ENCODE peak calls at places on chromosomes 2 and 18, in four cellular contexts. L, I, Q and F are unnamed samples.

GRCh38 chr2:143968860-143969259 is 551.1 kb downstream of the ZEB2 start:
- DNase-seq in I (no peak), L (no peak), Q (no peak), F (no peak)

GRCh38 chr2:127107622-127107999 is 657 bp upstream of the BIN1 start:
- DNase-seq in I (no peak), Q (no peak), L (peak), F (no peak)

GRCh38 chr2:95025406-95026319 is at the start of gene MAL:
- DNase-seq in L (no peak), Q (peak), I (no peak), F (no peak)

GRCh38 chr2:33022989-33023731 is 76.4 kb downstream of the LTBP1 start:
- DNase-seq in Q (peak), L (no peak), I (peak), F (no peak)

GRCh38 chr2:60840880-60841279 is 40.5 kb upstream of the REL start:
- DNase-seq in L (no peak), I (no peak), Q (no peak), F (peak)

GRCh38 chr2:182625814-182626213 is 90.2 kb upstream of the DNAJC10 start:
- DNase-seq in I (no peak), Q (no peak), L (no peak), F (no peak)

GRCh38 chr2:31108887-31109286 is 29.4 kb downstream of the GALNT14 start:
- DNase-seq in Q (no peak), L (no peak), I (no peak), F (no peak)

GRCh38 chr2:174699993-174700766 is 64.1 kb downstream of the CHRNA1 start:
- DNase-seq in I (peak), L (peak), Q (peak), F (no peak)

GRCh38 chr2:223262946-223263345 is 211.0 kb downstream of the KCNE4 start:
- DNase-seq in Q (no peak), I (no peak), L (no peak), F (no peak)

GRCh38 chr2:74860521-74860920 is 26.6 kb downstream of the HK2 start:
- DNase-seq in L (no peak), I (no peak), Q (no peak), F (no peak)

GRCh38 chr2:177143444-177143843 is 69.2 kb upstream of the HNRNPA3 start:
- DNase-seq in I (no peak), L (peak), Q (no peak), F (no peak)

GRCh38 chr2:42007596-42007995 is 40.2 kb upstream of the PKDCC start:
- DNase-seq in I (no peak), L (no peak), Q (no peak), F (no peak)

GRCh38 chr2:42844901-42845685 is 52.7 kb upstream of the HAAO start:
- DNase-seq in I (no peak), L (peak), Q (no peak), F (no peak)

GRCh38 chr2:130327703-130328527 is 14.8 kb upstream of the IMP4 start:
- DNase-seq in Q (peak), I (peak), L (no peak), F (no peak)

GRCh38 chr2:191312662-191313061 is 67.5 kb downstream of the MYO1B start:
- DNase-seq in L (no peak), Q (no peak), I (no peak), F (no peak)

GRCh38 chr2:98020992-98021713 is 25.4 kb upstream of the TMEM131 start:
- DNase-seq in Q (no peak), I (no peak), L (no peak), F (no peak)

GRCh38 chr18:2589345-2590060 is 18.1 kb downstream of the NDC80 start:
- DNase-seq in I (peak), L (no peak), Q (no peak), F (no peak)

GRCh38 chr18:57441395-57441794 is 6.2 kb downstream of the ONECUT2 start:
- DNase-seq in L (no peak), I (no peak), Q (no peak), F (no peak)

GRCh38 chr2:46062637-46063412 is 234.4 kb upstream of the EPAS1 start:
- DNase-seq in Q (peak), I (peak), L (peak), F (no peak)

GRCh38 chr2:217360781-217361485 is 501.1 kb upstream of the TNP1 start:
- DNase-seq in I (no peak), Q (no peak), L (no peak), F (no peak)

GRCh38 chr2:151931030-151931611 is 102.9 kb upstream of the ARL5A start:
- DNase-seq in I (no peak), L (no peak), Q (no peak), F (no peak)

GRCh38 chr2:183881978-183882377 is 716.4 kb upstream of the ZNF804A start:
- DNase-seq in L (no peak), Q (no peak), I (no peak), F (no peak)

GRCh38 chr2:20560891-20561702 is 89.8 kb downstream of the HS1BP3 start:
- DNase-seq in I (no peak), L (no peak), Q (no peak), F (no peak)

GRCh38 chr18:12934454-12935071 is 13.2 kb upstream of the SEH1L start:
- DNase-seq in L (peak), Q (peak), I (peak), F (peak)

GRCh38 chr2:145845207-145845894 is 1325.4 kb upstream of the ZEB2 start:
- DNase-seq in Q (no peak), L (no peak), I (peak), F (no peak)

GRCh38 chr18:69974365-69974764 is 26.7 kb upstream of the CD226 start:
- DNase-seq in Q (no peak), L (no peak), I (peak), F (no peak)

GRCh38 chr18:49814147-49814499 is 790 bp upstream of the ACAA2 start:
- DNase-seq in L (peak), Q (peak), I (peak), F (no peak)

GRCh38 chr2:20617892-20618467 is 32.9 kb downstream of the HS1BP3 start:
- DNase-seq in L (peak), I (peak), Q (peak), F (no peak)

GRCh38 chr2:197847666-197848401 is 43.4 kb downstream of the PLCL1 start:
- DNase-seq in Q (no peak), L (no peak), I (no peak), F (no peak)

GRCh38 chr2:202337706-202338346 is 38.3 kb upstream of the BMPR2 start:
- DNase-seq in I (no peak), Q (no peak), L (no peak), F (no peak)

GRCh38 chr2:55054476-55054875 is 4.2 kb upstream of the RTN4 start:
- DNase-seq in I (no peak), Q (no peak), L (no peak), F (no peak)

GRCh38 chr2:232043966-232044365 is 82.5 kb downstream of the DIS3L2 start:
- DNase-seq in Q (no peak), I (no peak), L (no peak), F (no peak)

GRCh38 chr2:118878531-118879149 is 31.2 kb upstream of the EN1 start:
- DNase-seq in I (no peak), L (no peak), Q (no peak), F (no peak)

GRCh38 chr2:69214898-69215297 is 172.1 kb downstream of the GFPT1 start:
- DNase-seq in Q (no peak), L (no peak), I (peak), F (no peak)

GRCh38 chr18:58894937-58895336 is 30.3 kb downstream of the ZNF532 start:
- DNase-seq in Q (no peak), L (no peak), I (no peak), F (no peak)

GRCh38 chr2:206392118-206392517 is 51.2 kb upstream of the ADAM23 start:
- DNase-seq in L (peak), Q (peak), I (peak), F (no peak)

DNA sequence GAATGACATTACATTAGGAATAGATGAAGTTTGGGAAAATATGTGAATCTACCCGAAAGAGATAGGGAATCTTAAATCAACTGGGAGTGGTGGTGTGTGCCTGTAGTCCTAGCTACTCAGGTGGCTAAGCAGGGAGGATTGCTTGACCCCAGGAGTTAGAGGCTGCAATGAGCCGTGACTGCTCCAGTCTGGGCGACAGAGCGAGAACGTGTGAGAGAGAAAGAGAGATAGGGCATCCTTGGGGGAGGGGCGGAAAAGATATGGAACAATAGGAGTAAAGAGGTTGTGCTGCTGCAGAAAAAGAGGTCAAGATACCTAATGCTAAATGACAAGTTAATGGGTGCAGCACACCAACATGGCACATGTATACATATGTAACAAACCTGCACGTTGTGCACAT is 47.1 kb upstream of the ADAM23 start:
- DNase-seq in Q (no peak), L (no peak), I (no peak), F (no peak)
- TF ChIP-seq FOXK2 in Q (no peak), L (no peak), I (no peak), F (no peak)

GRCh38 chr2:128494640-128495321 is 176.1 kb upstream of the HS6ST1 start:
- DNase-seq in I (no peak), L (no peak), Q (no peak), F (no peak)
- TF ChIP-seq FOXK2 in I (no peak), L (no peak), Q (no peak), F (no peak)

DNA sequence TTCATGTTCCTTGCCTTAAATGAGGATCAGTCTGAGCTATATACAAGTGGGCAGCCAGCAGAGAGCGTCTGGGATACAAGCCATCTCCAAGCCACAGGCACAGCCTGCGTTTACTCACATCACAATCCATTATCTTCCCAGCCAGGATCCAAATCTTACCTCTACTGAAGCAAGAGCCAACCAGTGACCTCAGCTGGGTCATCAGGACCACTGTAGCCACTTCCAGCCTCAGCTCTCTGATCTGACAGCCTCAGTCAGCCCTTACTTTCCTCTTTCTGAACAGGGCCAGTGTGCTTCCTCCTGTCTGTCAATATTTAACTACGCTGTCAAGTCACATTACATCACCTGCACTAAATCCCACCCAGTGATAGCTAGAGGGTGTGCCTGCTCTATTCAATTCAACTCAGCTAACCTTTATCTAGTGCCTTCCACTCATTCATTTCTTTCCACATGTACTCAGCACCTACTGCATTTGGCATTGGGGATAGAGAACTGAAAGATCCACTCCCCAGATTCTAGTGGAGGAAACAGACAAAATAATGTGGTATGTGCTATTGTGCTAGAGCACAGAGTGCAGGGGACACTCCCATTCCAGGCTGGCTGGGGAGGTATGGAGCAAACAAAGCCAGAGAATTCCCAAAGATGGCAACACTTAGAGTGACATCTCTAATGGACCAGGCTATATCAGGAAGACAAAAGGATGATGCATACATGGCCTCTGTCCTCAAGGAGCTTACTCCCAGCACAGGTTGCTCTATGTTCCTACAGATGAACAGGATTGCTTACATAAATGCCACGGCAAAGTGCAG is 146.5 kb downstream of the NCKAP5 start:
- DNase-seq in I (peak), Q (no peak), L (peak), F (peak)
- TF ChIP-seq FOXK2 in I (no peak), Q (no peak), L (no peak), F (no peak)

DNA sequence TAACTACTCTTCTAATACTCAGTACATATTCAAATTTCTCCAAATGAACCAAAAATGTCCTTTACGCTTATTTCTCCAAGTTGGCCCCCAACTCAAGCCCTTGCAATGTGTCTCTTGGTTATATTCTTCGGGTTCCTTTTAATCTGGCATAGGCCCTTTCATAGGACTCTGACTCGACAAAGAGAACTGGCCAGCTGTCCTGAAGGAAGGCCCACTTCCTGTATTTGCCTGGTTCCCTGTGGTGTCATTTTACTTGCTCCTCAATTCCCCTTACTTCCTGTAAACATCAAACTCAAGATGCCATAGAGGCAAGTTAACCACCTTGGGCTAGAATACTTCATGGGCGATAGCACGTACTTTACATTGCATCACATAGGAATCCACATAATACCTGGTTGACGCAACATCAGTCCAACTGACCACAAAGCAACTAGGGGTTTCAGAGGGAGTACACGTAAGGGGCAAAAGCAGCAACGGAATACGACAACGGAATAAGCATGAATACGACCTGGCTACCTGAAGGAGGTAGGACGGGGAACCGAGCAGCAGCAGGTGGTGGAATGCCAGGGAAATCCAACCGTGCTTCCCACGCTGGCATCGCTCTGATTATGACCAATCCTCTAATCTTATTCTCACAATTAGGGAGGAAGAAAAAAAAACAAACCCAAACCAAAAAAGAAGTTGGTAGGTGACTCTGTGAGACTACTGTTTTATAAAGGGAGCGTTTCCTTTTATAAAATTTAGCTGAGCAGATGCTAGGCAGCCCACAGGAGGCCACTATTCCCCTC is 823 bp upstream of the GORASP2 start:
- DNase-seq in L (peak), Q (no peak), I (peak), F (no peak)
- TF ChIP-seq FOXK2 in L (no peak), Q (peak), I (peak), F (no peak)

GRCh38 chr2:199100326-199101110 is 357.2 kb downstream of the SATB2 start:
- DNase-seq in L (no peak), Q (no peak), I (no peak), F (no peak)
- TF ChIP-seq FOXK2 in L (no peak), Q (no peak), I (no peak), F (no peak)

GRCh38 chr2:71882949-71883472 is 264.7 kb downstream of the CYP26B1 start:
- DNase-seq in Q (peak), L (no peak), I (peak), F (no peak)
- TF ChIP-seq FOXK2 in Q (peak), L (no peak), I (peak), F (no peak)

GRCh38 chr2:200752835-200753234 is 58.9 kb upstream of the BZW1 start:
- DNase-seq in L (no peak), I (no peak), Q (no peak), F (no peak)
- TF ChIP-seq FOXK2 in L (no peak), I (no peak), Q (no peak), F (no peak)